ENCODE peak calls at places on chromosomes 16 and 17, in nine cellular contexts. One of them, this sample, is unnamed.

GRCh38 chr17:64411999-64412771 is 21.5 kb upstream of the PECAM1 start:
- DNase-seq in ACHN: no peak
- DNase-seq in heart right ventricle: peak
- DNase-seq in GM13977: no peak
- DNase-seq in smooth muscle cell of the brain vasculature: peak
- DNase-seq in small intestine: no peak
- DNase-seq in activated naive CD4-positive, alpha-beta T cell treated with anti-CD3 and anti-CD28 coated beads for 36 hours: no peak
- DNase-seq in activated T-cell treated with anti-CD3 and anti-CD28 coated beads for 1 hour: no peak
- DNase-seq in glutamatergic neuron: peak
- DNase-seq in this sample: peak

GRCh38 chr17:7589204-7589868 is 558 bp downstream of the SOX15 start:
- DNase-seq in GM13977: peak
- DNase-seq in heart right ventricle: peak
- DNase-seq in smooth muscle cell of the brain vasculature: peak
- DNase-seq in activated naive CD4-positive, alpha-beta T cell treated with anti-CD3 and anti-CD28 coated beads for 36 hours: peak
- DNase-seq in ACHN: peak
- DNase-seq in activated T-cell treated with anti-CD3 and anti-CD28 coated beads for 1 hour: peak
- DNase-seq in small intestine: peak
- DNase-seq in glutamatergic neuron: peak
- DNase-seq in this sample: peak

GRCh38 chr16:30523768-30524574 is 2.4 kb downstream of the ZNF768 start:
- DNase-seq in smooth muscle cell of the brain vasculature: no peak
- DNase-seq in activated naive CD4-positive, alpha-beta T cell treated with anti-CD3 and anti-CD28 coated beads for 36 hours: no peak
- DNase-seq in ACHN: no peak
- DNase-seq in activated T-cell treated with anti-CD3 and anti-CD28 coated beads for 1 hour: no peak
- DNase-seq in GM13977: no peak
- DNase-seq in glutamatergic neuron: no peak
- DNase-seq in heart right ventricle: no peak
- DNase-seq in small intestine: no peak
- DNase-seq in this sample: peak

GRCh38 chr17:49343273-49343672 is 18.8 kb downstream of the ZNF652 start:
- DNase-seq in heart right ventricle: no peak
- DNase-seq in GM13977: no peak
- DNase-seq in small intestine: no peak
- DNase-seq in glutamatergic neuron: no peak
- DNase-seq in activated T-cell treated with anti-CD3 and anti-CD28 coated beads for 1 hour: no peak
- DNase-seq in ACHN: no peak
- DNase-seq in smooth muscle cell of the brain vasculature: no peak
- DNase-seq in activated naive CD4-positive, alpha-beta T cell treated with anti-CD3 and anti-CD28 coated beads for 36 hours: peak
- DNase-seq in this sample: no peak

GRCh38 chr16:48317614-48318013 is 67.6 kb downstream of the SIAH1 start:
- DNase-seq in ACHN: peak
- DNase-seq in smooth muscle cell of the brain vasculature: no peak
- DNase-seq in glutamatergic neuron: no peak
- DNase-seq in small intestine: no peak
- DNase-seq in GM13977: no peak
- DNase-seq in activated T-cell treated with anti-CD3 and anti-CD28 coated beads for 1 hour: no peak
- DNase-seq in activated naive CD4-positive, alpha-beta T cell treated with anti-CD3 and anti-CD28 coated beads for 36 hours: peak
- DNase-seq in heart right ventricle: no peak
- DNase-seq in this sample: no peak

GRCh38 chr16:25134306-25134705 is 22.8 kb downstream of the LCMT1 start:
- DNase-seq in glutamatergic neuron: no peak
- DNase-seq in GM13977: no peak
- DNase-seq in ACHN: no peak
- DNase-seq in heart right ventricle: no peak
- DNase-seq in activated T-cell treated with anti-CD3 and anti-CD28 coated beads for 1 hour: no peak
- DNase-seq in small intestine: no peak
- DNase-seq in activated naive CD4-positive, alpha-beta T cell treated with anti-CD3 and anti-CD28 coated beads for 36 hours: no peak
- DNase-seq in smooth muscle cell of the brain vasculature: no peak
- DNase-seq in this sample: no peak

GRCh38 chr16:70685938-70686375 is at the start of gene MTSS2:
- DNase-seq in glutamatergic neuron: peak
- DNase-seq in ACHN: peak
- DNase-seq in heart right ventricle: peak
- DNase-seq in smooth muscle cell of the brain vasculature: peak
- DNase-seq in small intestine: peak
- DNase-seq in activated naive CD4-positive, alpha-beta T cell treated with anti-CD3 and anti-CD28 coated beads for 36 hours: peak
- DNase-seq in GM13977: peak
- DNase-seq in activated T-cell treated with anti-CD3 and anti-CD28 coated beads for 1 hour: peak
- DNase-seq in this sample: peak

GRCh38 chr17:1997146-1997586 is 28.0 kb downstream of the RTN4RL1 start:
- DNase-seq in GM13977: no peak
- DNase-seq in ACHN: peak
- DNase-seq in small intestine: peak
- DNase-seq in heart right ventricle: no peak
- DNase-seq in activated T-cell treated with anti-CD3 and anti-CD28 coated beads for 1 hour: no peak
- DNase-seq in activated naive CD4-positive, alpha-beta T cell treated with anti-CD3 and anti-CD28 coated beads for 36 hours: no peak
- DNase-seq in glutamatergic neuron: no peak
- DNase-seq in smooth muscle cell of the brain vasculature: no peak
- DNase-seq in this sample: no peak